ENCODE peak calls at places on chromosomes 4 and X, in seven cellular contexts. V is right atrium auricular region, Z is upper lobe of right lung, O is SK-N-SH, J is HFF-Myc, Y is cardiac muscle cell, I is tibial artery. Q is an unnamed sample.

GRCh38 chrX:150833454-150834056 is 64.9 kb downstream of the CD99L2 start:
- DNase-seq in V (no peak), Z (no peak), O (no peak), J (no peak), Y (no peak), I (no peak), Q (peak; percentile 40)

GRCh38 chr4:153255233-153255632 is 51.0 kb downstream of the TRIM2 start:
- DNase-seq in V (no peak), Z (no peak), O (no peak), J (no peak), Y (no peak), I (no peak), Q (no peak)

GRCh38 chr4:123349401-123350190 is 47.0 kb upstream of the SPRY1 start:
- DNase-seq in V (no peak), Z (no peak), O (no peak), J (no peak), Y (no peak), I (no peak), Q (peak; percentile 45)

GRCh38 chr4:134807231-134807745 is 605.7 kb upstream of the PABPC4L start:
- DNase-seq in V (no peak), Z (no peak), O (no peak), J (no peak), Y (no peak), I (no peak), Q (no peak)

GRCh38 chr4:48015216-48015615 is 1.3 kb downstream of the CNGA1 start:
- DNase-seq in V (no peak), Z (no peak), O (no peak), J (no peak), Y (no peak), I (no peak), Q (no peak)

GRCh38 chr4:38659346-38659745 is 4.7 kb upstream of the KLF3 start:
- DNase-seq in V (no peak), Z (no peak), O (no peak), J (no peak), Y (no peak), I (no peak), Q (no peak)

GRCh38 chr4:40718571-40718970 is 31.2 kb upstream of the NSUN7 start:
- DNase-seq in V (no peak), Z (no peak), O (no peak), J (no peak), Y (no peak), I (no peak), Q (no peak)

GRCh38 chr4:6424425-6424824 is 48.0 kb downstream of the PPP2R2C start:
- DNase-seq in V (no peak), Z (no peak), O (no peak), J (no peak), Y (no peak), I (no peak), Q (no peak)

GRCh38 chrX:132957211-132958085 is 981 bp downstream of the HS6ST2 start:
- DNase-seq in V (no peak), Z (no peak), O (peak; percentile 76), J (no peak), Y (peak; percentile 67), I (no peak), Q (peak; percentile 3)

GRCh38 chrX:10010686-10011085 is 43.5 kb downstream of the CLDN34 start:
- DNase-seq in V (no peak), Z (no peak), O (no peak), J (no peak), Y (no peak), I (no peak), Q (peak; percentile 82)

GRCh38 chrX:13693341-13693871 is 4.5 kb downstream of the RAB9A start:
- DNase-seq in V (no peak), Z (no peak), O (no peak), J (no peak), Y (no peak), I (no peak), Q (no peak)

GRCh38 chr4:185671041-185671440 is 135.7 kb upstream of the PDLIM3 start:
- DNase-seq in V (no peak), Z (no peak), O (no peak), J (no peak), Y (no peak), I (no peak), Q (no peak)

GRCh38 chrX:1190596-1191145 is 21.8 kb downstream of the CRLF2 start:
- DNase-seq in V (peak; percentile 23), Z (peak; percentile 33), O (no peak), J (no peak), Y (no peak), I (no peak), Q (no peak)

GRCh38 chr4:141455651-141456050 is 180.7 kb upstream of the IL15 start:
- DNase-seq in V (no peak), Z (no peak), O (no peak), J (no peak), Y (no peak), I (no peak), Q (no peak)

GRCh38 chr4:122252584-122252983 is 100.5 kb downstream of the BLTP1 start:
- DNase-seq in V (no peak), Z (no peak), O (no peak), J (no peak), Y (no peak), I (no peak), Q (no peak)

GRCh38 chr4:112377701-112378620 is 80.8 kb downstream of the ALPK1 start:
- DNase-seq in V (no peak), Z (no peak), O (no peak), J (no peak), Y (no peak), I (no peak), Q (no peak)

GRCh38 chr4:87116230-87116629 is 104.2 kb downstream of the KLHL8 start:
- DNase-seq in V (no peak), Z (no peak), O (no peak), J (no peak), Y (no peak), I (no peak), Q (no peak)

GRCh38 chrX:14409341-14409740 is 120.0 kb upstream of the GLRA2 start:
- DNase-seq in V (no peak), Z (no peak), O (no peak), J (peak; percentile 14), Y (no peak), I (no peak), Q (peak; percentile 2)

GRCh38 chr4:37715889-37716402 is 29.8 kb upstream of the RELL1 start:
- DNase-seq in V (no peak), Z (no peak), O (peak; percentile 5), J (no peak), Y (no peak), I (no peak), Q (peak; percentile 49)

GRCh38 chrX:19628006-19628575 is 112.8 kb upstream of the MAP3K15 start:
- DNase-seq in V (no peak), Z (no peak), O (no peak), J (no peak), Y (no peak), I (no peak), Q (no peak)

GRCh38 chrX:19626230-19626629 is 110.9 kb upstream of the MAP3K15 start:
- DNase-seq in V (no peak), Z (no peak), O (no peak), J (no peak), Y (no peak), I (no peak), Q (no peak)

GRCh38 chrX:19625612-19626011 is 110.3 kb upstream of the MAP3K15 start:
- DNase-seq in V (no peak), Z (no peak), O (no peak), J (no peak), Y (no peak), I (no peak), Q (no peak)

GRCh38 chrX:19627533-19627932 is 112.2 kb upstream of the MAP3K15 start:
- DNase-seq in V (no peak), Z (no peak), O (no peak), J (no peak), Y (no peak), I (no peak), Q (no peak)

GRCh38 chrX:19627081-19627480 is 111.8 kb upstream of the MAP3K15 start:
- DNase-seq in V (no peak), Z (no peak), O (no peak), J (no peak), Y (no peak), I (no peak), Q (no peak)
- TF ChIP-seq CTCF in V (no peak), Z (no peak), O (no peak), J (no peak), Y (no peak), I (no peak), Q (no peak)

GRCh38 chr4:55547918-55548317 is 1.2 kb upstream of the CLOCK start:
- DNase-seq in V (no peak), Z (no peak), O (no peak), J (no peak), Y (no peak), I (no peak), Q (no peak)
- H3K4me3 ChIP-seq in V (peak overlapping the region; percentile 96), Z (peak overlapping the region; percentile 92), O (peak overlapping the region; percentile 81), J (peak overlapping the region; percentile 75), Y (peak overlapping the region; percentile 56), I (peak overlapping the region; percentile 61), Q (peak overlapping the region; percentile 81)

DNA sequence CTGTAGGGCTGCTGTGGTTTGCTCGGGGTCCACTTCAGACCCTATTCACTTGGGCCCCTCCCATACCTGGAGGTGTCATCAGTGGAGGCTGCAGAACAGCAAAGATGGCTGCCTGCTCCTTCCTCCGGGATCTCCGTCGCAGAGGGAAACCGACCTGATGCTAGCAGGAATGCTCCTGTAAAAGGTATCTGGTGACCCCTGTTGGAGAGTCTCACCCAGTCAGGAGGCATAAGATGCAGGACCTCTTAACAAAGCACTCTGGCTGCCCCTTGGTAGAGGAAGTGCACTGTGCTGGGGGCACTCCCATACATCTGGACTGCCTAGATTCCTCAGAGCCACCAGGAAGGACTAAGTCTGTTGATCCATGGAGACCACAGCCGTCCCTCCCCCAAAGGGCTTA is 296.9 kb downstream of the GRID2 start:
- DNase-seq in V (no peak), Z (peak; percentile 39), O (no peak), J (no peak), Y (peak; percentile 1), I (no peak), Q (no peak)
- TF ChIP-seq CTCF in V (no peak), Z (no peak), O (no peak), J (no peak), Y (no peak), I (no peak), Q (no peak)

DNA sequence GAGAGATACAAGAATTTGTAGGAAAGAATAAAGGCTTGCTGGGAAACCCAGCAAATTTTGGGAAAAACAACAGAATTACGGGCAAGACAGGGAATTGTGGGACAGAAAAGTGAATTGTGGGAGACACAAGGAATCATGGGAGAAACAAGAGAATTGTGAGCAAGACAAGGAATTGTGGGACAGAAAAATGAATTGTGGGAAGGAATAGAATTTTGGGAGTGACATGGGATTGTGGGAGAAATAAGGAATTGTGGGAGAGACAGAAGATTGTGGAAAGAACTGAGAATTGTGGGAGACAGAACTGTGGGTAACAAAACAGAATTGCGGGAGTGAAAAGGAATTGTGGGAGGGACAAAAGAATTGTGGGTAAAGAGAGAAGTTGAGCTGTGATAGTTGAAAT is 1.2 kb upstream of the HCCS start:
- DNase-seq in V (no peak), Z (no peak), O (no peak), J (no peak), Y (no peak), I (no peak), Q (no peak)
- H3K4me3 ChIP-seq in V (no peak overlapping the region), Z (no peak overlapping the region), O (no peak overlapping the region), J (peak overlapping the region; percentile 76), Y (no peak overlapping the region), I (no peak overlapping the region), Q (no peak overlapping the region)

GRCh38 chr4:12724520-12724919 is 759.6 kb downstream of the RAB28 start:
- DNase-seq in V (no peak), Z (no peak), O (peak; percentile 2), J (no peak), Y (peak; percentile 20), I (no peak), Q (peak; percentile 45)
- TF ChIP-seq CTCF in V (peak; percentile 77), Z (peak; percentile 51), O (peak; percentile 61), J (no peak), Y (peak; percentile 63), I (peak; percentile 26), Q (peak; percentile 72)

GRCh38 chrX:120769576-120770341 is 105.9 kb downstream of the CT47B1 start:
- DNase-seq in V (no peak), Z (no peak), O (peak; percentile 19), J (no peak), Y (peak; percentile 28), I (no peak), Q (peak; percentile 81)
- H3K4me3 ChIP-seq in V (no peak overlapping the region), Z (no peak overlapping the region), O (no peak overlapping the region), J (no peak overlapping the region), Y (no peak overlapping the region), I (no peak overlapping the region), Q (no peak overlapping the region)